ENCODE peak calls at places on chromosomes 13 and 19, in nine cellular contexts. R is AG04450, B is thyroid gland, I is heart right ventricle, E is pancreas, C is endothelial cell of umbilical vein, G is WERI-Rb-1, S is fibroblast of lung, U is cardiac muscle cell. Y is an unnamed sample.

GRCh38 chr19:2711175-2711936 is 8.9 kb upstream of the GNG7 start:
- DNase-seq in B (no peak), S (peak; percentile 76), I (no peak), G (no peak), E (peak; percentile 27), C (no peak), U (peak; percentile 69), R (peak; percentile 72), Y (no peak)

GRCh38 chr19:42185281-42185680 is 32.2 kb downstream of the DEDD2 start:
- DNase-seq in B (no peak), U (peak; percentile 56), R (no peak), C (no peak), I (no peak), G (no peak), S (peak; percentile 44), E (no peak), Y (no peak)

GRCh38 chr13:108609353-108609752 is 20.1 kb upstream of the MYO16 start:
- DNase-seq in C (no peak), B (no peak), I (no peak), E (no peak), R (peak; percentile 6), G (no peak), S (peak; percentile 42), U (peak; percentile 2), Y (no peak)

GRCh38 chr19:36031308-36031707 is 1.4 kb downstream of the CLIP3 start:
- DNase-seq in B (no peak), R (no peak), C (no peak), S (no peak), I (no peak), E (no peak), G (peak; percentile 27), U (no peak), Y (no peak)

GRCh38 chr13:44273991-44274810 is 99.4 kb upstream of the SERP2 start:
- DNase-seq in I (no peak), R (peak; percentile 45), S (peak; percentile 94), G (no peak), U (peak; percentile 52), C (peak; percentile 31), B (no peak), E (no peak), Y (peak; percentile 74)

GRCh38 chr19:31223805-31224534 is 125.3 kb downstream of the TSHZ3 start:
- DNase-seq in U (peak; percentile 74), S (peak; percentile 95), R (peak; percentile 90), E (no peak), G (no peak), C (no peak), I (no peak), B (no peak), Y (no peak)

GRCh38 chr13:51733656-51734334 is 70.2 kb downstream of the DHRS12 start:
- DNase-seq in E (no peak), S (no peak), I (no peak), C (no peak), G (no peak), R (no peak), U (no peak), B (no peak), Y (no peak)

GRCh38 chr19:13978721-13979191 is 26.4 kb downstream of the DCAF15 start:
- DNase-seq in I (no peak), G (no peak), B (no peak), R (no peak), U (peak; percentile 18), S (no peak), C (no peak), E (no peak), Y (peak; percentile 19)

GRCh38 chr13:110123041-110123809 is 183.7 kb downstream of the COL4A1 start:
- DNase-seq in R (no peak), U (no peak), S (no peak), B (no peak), G (no peak), E (no peak), I (no peak), C (no peak), Y (no peak)

GRCh38 chr13:110125613-110126272 is 181.2 kb downstream of the COL4A1 start:
- DNase-seq in B (no peak), I (no peak), C (no peak), S (no peak), R (no peak), G (no peak), U (no peak), E (no peak), Y (no peak)

GRCh38 chr13:110126391-110126961 is 180.5 kb downstream of the COL4A1 start:
- DNase-seq in I (peak; percentile 71), B (peak; percentile 82), C (peak; percentile 98), R (peak; percentile 88), S (peak; percentile 95), E (no peak), G (no peak), U (peak; percentile 94), Y (no peak)

GRCh38 chr13:110124201-110124600 is 182.8 kb downstream of the COL4A1 start:
- DNase-seq in R (no peak), C (no peak), U (no peak), I (no peak), G (no peak), S (no peak), B (no peak), E (no peak), Y (no peak)

GRCh38 chr13:110125157-110125556 is 181.8 kb downstream of the COL4A1 start:
- DNase-seq in S (no peak), E (no peak), I (no peak), C (no peak), R (no peak), U (no peak), G (no peak), B (no peak), Y (no peak)
- H3K27ac ChIP-seq in S (no peak overlapping the region), E (no peak overlapping the region), I (peak overlapping the region; percentile 86), C (peak overlapping the region; percentile 92), R (no peak overlapping the region), U (no peak overlapping the region), G (no peak overlapping the region), B (no peak overlapping the region), Y (no peak overlapping the region)

GRCh38 chr19:45600340-45600885 is 1.6 kb downstream of the GPR4 start:
- DNase-seq in C (no peak), G (no peak), I (no peak), R (no peak), E (no peak), S (no peak), B (no peak), U (no peak), Y (no peak)

GRCh38 chr19:45599286-45599685 is 2.7 kb downstream of the GPR4 start:
- DNase-seq in U (no peak), C (no peak), R (no peak), I (no peak), S (no peak), E (no peak), B (no peak), G (no peak), Y (no peak)

GRCh38 chr19:45598267-45599011 is 3.6 kb downstream of the GPR4 start:
- DNase-seq in G (no peak), C (peak; percentile 63), B (no peak), E (no peak), I (no peak), U (peak; percentile 62), S (no peak), R (no peak), Y (no peak)

GRCh38 chr19:45601115-45601514 is 897 bp downstream of the GPR4 start:
- DNase-seq in B (no peak), C (peak; percentile 18), S (no peak), R (no peak), E (no peak), U (no peak), G (no peak), I (no peak), Y (no peak)

GRCh38 chr19:45601524-45602522 is at the start of gene GPR4:
- DNase-seq in R (no peak), I (peak; percentile 51), G (peak; percentile 30), E (no peak), B (no peak), C (no peak), S (no peak), U (peak; percentile 54), Y (no peak)
- H3K4me3 ChIP-seq in R (no peak within 1 kb of the TSS), I (peak within 1 kb of the TSS; percentile 70), G (no peak within 1 kb of the TSS), E (peak within 1 kb of the TSS; percentile 25), B (no peak within 1 kb of the TSS), C (peak within 1 kb of the TSS; percentile 84), S (no peak within 1 kb of the TSS), U (no peak within 1 kb of the TSS), Y (no peak within 1 kb of the TSS)

DNA sequence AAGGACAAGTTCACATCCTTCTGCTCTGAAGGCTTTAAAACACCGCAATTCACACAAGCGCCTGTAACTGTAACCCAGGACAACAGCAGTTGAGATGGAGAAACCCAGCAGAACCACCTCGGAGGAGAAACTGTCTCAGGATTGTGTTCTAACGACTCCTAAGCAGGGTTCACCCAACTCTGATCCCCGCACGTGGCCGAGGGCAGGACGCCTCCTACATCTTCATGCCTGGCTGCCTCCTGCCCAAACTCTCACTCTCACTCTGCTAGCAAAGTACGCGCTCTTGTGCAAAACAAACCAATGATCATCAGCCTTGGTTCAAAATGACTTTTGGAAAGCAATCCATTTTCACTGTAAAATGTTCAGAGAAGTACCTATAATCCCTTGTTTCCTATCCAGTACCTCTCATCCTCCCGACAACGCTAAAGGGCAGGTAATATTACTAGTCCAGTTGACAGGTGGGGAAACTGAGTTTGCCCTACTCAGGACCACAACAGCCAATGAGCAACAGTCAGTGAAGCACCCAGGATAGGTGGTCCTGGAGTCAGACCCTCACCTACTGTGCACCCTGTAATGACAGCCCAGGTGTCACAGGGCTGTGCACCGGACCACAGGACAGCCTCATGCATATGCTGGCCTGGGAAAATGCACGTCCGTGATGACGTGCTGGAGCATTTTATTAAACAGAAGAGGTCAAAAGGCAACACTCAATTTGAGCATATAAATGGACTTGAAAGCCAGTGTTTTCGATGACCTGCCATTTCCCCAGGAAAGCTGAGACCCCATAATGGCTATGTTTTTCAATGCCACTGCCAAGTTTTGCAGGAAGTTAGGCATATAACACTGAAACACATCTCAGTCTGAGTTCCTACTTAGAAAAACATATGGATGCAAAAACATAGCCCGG is 25.4 kb downstream of the EPS15L1 start:
- DNase-seq in G (no peak), E (no peak), B (peak; percentile 72), R (no peak), S (no peak), U (no peak), I (no peak), C (peak; percentile 99), Y (no peak)
- H3K27ac ChIP-seq in G (no peak overlapping the region), E (peak overlapping the region; percentile 23), B (no peak overlapping the region), R (peak overlapping the region; percentile 70), S (peak overlapping the region; percentile 22), U (peak overlapping the region; percentile 76), I (peak overlapping the region; percentile 50), C (peak overlapping the region; percentile 81), Y (no peak overlapping the region)

DNA sequence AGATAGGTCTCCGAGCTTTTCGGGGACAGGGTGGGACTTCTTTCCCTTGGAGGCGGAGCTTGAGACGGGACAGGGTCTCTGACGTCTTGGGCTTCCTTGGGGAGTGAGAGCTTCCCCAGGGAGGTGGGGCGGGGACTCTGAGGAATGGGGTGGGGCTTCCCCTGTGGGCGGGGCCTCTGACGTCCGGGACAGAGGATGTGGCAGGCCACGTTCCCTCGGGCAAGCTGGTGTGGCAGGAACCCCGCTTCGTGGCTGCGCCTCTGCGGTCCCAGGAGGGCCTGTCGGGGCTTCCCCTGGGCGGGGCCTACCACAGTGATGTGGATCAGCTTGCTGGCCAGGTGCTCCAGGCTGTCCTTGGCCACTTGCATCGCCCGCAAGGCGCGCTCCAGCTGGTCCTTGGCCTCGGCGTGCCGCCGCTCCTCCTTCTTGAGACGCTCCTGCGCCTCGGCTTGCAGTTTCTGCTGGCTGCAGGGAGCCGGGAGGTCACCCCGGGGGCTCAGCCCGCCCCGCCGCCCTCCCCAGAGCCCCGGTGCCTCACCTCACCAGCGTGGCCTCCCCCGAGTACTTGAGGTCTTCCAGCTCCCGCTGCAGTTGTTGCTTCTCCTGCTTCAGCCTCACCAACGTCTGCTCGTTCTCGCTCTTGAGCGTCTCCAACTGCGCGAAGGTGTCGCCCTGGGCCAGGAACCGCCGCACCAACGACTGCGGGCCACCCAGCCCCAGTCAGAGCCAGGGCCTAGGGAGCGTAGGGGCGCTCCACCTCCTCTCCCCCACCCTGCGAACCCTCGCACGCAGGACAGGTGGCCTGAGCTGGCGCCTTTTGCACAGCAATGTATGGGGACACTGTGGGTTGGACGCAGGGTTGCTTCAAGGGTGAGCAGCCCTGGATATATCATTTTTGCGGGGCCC is 3.3 kb upstream of the RGL3 start:
- DNase-seq in S (peak; percentile 25), E (peak; percentile 91), I (peak; percentile 87), G (peak; percentile 57), B (peak; percentile 91), R (no peak), U (peak; percentile 73), C (peak; percentile 25), Y (peak; percentile 40)
- H3K4me3 ChIP-seq in S (no peak overlapping the region), E (peak overlapping the region; percentile 39), I (peak overlapping the region; percentile 23), G (peak overlapping the region; percentile 5), B (no peak overlapping the region), R (peak overlapping the region; percentile 20), U (no peak overlapping the region), C (no peak overlapping the region), Y (peak overlapping the region; percentile 47)

Y was measured in naive thymus-derived CD4-positive, alpha-beta T cell.